ENCODE peak calls at places on chromosomes 7 and 10, in ten cellular contexts. A is mesendoderm; F is tibial artery; D is hepatocyte; O is neural progenitor cell; M is thoracic aorta; Z is uterus; H is upper lobe of right lung; L is CD8-positive, alpha-beta T cell; Y is mammary epithelial cell. C is an unnamed sample.
A peak's percentile ranks its signal among the peaks of the same experiment; 100 is the strongest.

GRCh38 chr7:51121945-51122425 is 194.6 kb downstream of the COBL start:
- DNase-seq in D (no peak), M (no peak), F (no peak), O (peak; percentile 72), L (no peak), H (no peak), Y (no peak), Z (peak; percentile 36), A (peak; percentile 71), C (peak; percentile 58)

GRCh38 chr10:125028291-125028867 is 86.5 kb downstream of the ZRANB1 start:
- DNase-seq in F (no peak), M (no peak), O (peak; percentile 55), L (no peak), Y (no peak), H (no peak), A (no peak), Z (no peak), D (no peak), C (no peak)

GRCh38 chr7:92546856-92547497 is 18.4 kb downstream of the RBM48 start:
- DNase-seq in Y (no peak), A (no peak), L (no peak), F (no peak), Z (no peak), D (no peak), H (no peak), O (no peak), M (no peak), C (no peak)

GRCh38 chr7:138449580-138449979 is 10.5 kb upstream of the TRIM24 start:
- DNase-seq in O (peak; percentile 36), Y (no peak), L (no peak), A (peak; percentile 56), M (no peak), Z (no peak), D (no peak), F (no peak), H (no peak), C (no peak)

GRCh38 chr7:107396990-107397389 is 72.9 kb upstream of the GPR22 start:
- DNase-seq in O (no peak), F (no peak), Y (peak; percentile 71), L (no peak), H (no peak), A (no peak), M (no peak), Z (no peak), D (peak; percentile 39), C (no peak)

GRCh38 chr7:158887594-158887993 is 31.2 kb downstream of the DYNC2I1 start:
- DNase-seq in D (no peak), Z (no peak), L (no peak), H (no peak), F (no peak), Y (no peak), O (no peak), A (no peak), M (no peak), C (no peak)

GRCh38 chr7:79876769-79877362 is 257.8 kb upstream of the GNAI1 start:
- DNase-seq in F (no peak), Z (no peak), D (no peak), O (no peak), H (no peak), L (no peak), A (no peak), Y (peak; percentile 78), M (no peak), C (no peak)

GRCh38 chr7:151717415-151717814 is 159.5 kb downstream of the PRKAG2 start:
- DNase-seq in D (no peak), A (no peak), H (peak; percentile 80), Z (no peak), Y (no peak), O (no peak), L (no peak), F (no peak), M (no peak), C (no peak)

GRCh38 chr10:119859422-119860258 is 13.0 kb downstream of the MCMBP start:
- DNase-seq in O (peak; percentile 69), A (peak; percentile 53), F (no peak), H (no peak), Y (peak; percentile 27), Z (no peak), D (peak; percentile 62), L (no peak), M (no peak), C (no peak)

DNA sequence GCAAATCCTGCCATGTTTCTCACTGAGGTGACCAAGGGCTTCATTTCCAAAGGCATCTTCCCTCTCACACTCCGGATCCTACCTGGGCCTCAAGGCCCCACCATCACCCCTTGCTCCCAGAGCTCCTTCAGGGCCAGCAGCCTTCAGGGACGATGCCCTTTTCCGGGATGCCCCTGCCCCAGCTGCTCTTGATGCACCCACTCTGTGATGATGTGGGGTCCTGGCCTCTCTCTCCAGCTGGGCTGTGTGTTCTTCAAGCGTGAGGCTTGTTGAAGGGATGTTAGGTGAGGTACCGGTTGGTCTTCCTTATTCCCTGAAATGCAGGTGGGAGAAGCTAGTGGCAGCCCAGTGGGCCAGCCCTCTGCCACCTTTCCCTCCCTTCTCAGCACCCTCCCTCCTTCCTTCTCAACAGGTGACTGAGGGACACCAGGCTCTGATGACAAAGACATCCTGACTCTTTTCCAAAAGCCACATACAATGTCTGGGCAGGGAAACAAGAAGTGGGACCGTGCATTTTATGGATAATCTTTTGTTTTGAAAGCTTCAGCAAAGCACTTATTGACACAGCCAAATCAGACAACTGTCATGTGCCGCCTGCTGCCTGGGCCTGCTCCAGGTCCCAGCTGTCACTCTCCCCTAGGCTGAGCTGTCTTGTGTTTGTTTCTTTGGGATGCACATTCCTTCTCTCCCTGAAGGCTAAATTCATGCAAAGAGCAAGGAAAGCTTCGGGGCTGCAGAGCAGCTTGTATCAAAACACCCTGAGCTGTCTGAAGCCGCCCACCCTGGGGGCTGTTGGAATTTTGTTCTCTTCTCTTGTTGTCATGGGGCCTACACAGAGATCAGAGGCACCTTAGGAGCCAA is 18.1 kb upstream of the SLC18A2 start:
- DNase-seq in M (no peak), H (peak; percentile 52), Y (no peak), D (no peak), F (no peak), L (no peak), A (no peak), O (peak; percentile 16), Z (no peak), C (no peak)
- H3K27me3 ChIP-seq in M (no peaks in the 10 kb centered on the region), H (peaks cover 5% of the 10 kb centered on the region), Y (no peaks in the 10 kb centered on the region), D (peaks cover 17% of the 10 kb centered on the region), F (peaks cover 48% of the 10 kb centered on the region), L (no peaks in the 10 kb centered on the region), A (no peaks in the 10 kb centered on the region), O (peaks cover 11% of the 10 kb centered on the region), Z (no peaks in the 10 kb centered on the region), C (no peaks in the 10 kb centered on the region)

DNA sequence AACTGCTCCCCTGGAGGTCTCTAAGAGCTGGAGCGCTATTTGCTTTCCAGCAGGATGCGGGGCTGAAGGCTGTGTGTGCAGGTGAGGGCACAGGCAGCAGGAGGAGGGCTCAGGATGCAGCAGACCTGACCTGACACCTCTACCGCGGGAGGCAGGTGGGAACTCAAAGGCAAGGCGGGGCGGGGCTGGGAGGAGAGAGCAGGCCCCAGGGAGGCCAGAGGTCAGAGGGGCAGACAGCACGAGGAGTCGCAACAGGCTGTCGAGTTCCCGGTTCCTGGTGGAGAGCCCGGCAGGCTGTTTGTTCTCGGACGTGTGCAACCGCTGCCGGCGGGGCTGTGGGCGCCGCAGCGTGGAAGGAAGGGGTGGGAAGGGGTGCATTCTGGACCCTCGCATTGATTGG is 7.9 kb upstream of the CRTAC1 start:
- DNase-seq in A (peak; percentile 55), F (no peak), L (no peak), H (peak; percentile 76), Y (no peak), M (no peak), O (peak; percentile 41), D (peak; percentile 30), Z (no peak), C (no peak)
- H3K27me3 ChIP-seq in A (peaks cover 9% of the 10 kb centered on the region), F (peaks cover 75% of the 10 kb centered on the region), L (peaks cover 16% of the 10 kb centered on the region), H (peaks cover 55% of the 10 kb centered on the region), Y (no peaks in the 10 kb centered on the region), M (no peaks in the 10 kb centered on the region), O (peaks cover 98% of the 10 kb centered on the region), D (peaks cover 85% of the 10 kb centered on the region), Z (peaks cover 10% of the 10 kb centered on the region), C (no peaks in the 10 kb centered on the region)

GRCh38 chr7:155465761-155466141 is 7.8 kb downstream of the EN2 start:
- DNase-seq in O (no peak), M (no peak), H (no peak), L (no peak), A (no peak), Y (no peak), D (no peak), F (no peak), Z (no peak), C (no peak)

GRCh38 chr7:155466142-155466813 is 8.3 kb downstream of the EN2 start:
- DNase-seq in F (no peak), Y (no peak), A (peak; percentile 48), H (no peak), D (no peak), O (peak; percentile 59), M (no peak), L (no peak), Z (no peak), C (no peak)

GRCh38 chr7:155464948-155465739 is 7.2 kb downstream of the EN2 start:
- DNase-seq in O (peak; percentile 66), Z (no peak), D (no peak), H (no peak), F (no peak), A (no peak), Y (no peak), M (no peak), L (no peak), C (no peak)

GRCh38 chr7:155467846-155468821 is 10.2 kb downstream of the EN2 start:
- DNase-seq in Y (no peak), D (no peak), H (no peak), O (peak; percentile 74), L (no peak), F (no peak), M (no peak), Z (no peak), A (peak; percentile 52), C (no peak)

DNA sequence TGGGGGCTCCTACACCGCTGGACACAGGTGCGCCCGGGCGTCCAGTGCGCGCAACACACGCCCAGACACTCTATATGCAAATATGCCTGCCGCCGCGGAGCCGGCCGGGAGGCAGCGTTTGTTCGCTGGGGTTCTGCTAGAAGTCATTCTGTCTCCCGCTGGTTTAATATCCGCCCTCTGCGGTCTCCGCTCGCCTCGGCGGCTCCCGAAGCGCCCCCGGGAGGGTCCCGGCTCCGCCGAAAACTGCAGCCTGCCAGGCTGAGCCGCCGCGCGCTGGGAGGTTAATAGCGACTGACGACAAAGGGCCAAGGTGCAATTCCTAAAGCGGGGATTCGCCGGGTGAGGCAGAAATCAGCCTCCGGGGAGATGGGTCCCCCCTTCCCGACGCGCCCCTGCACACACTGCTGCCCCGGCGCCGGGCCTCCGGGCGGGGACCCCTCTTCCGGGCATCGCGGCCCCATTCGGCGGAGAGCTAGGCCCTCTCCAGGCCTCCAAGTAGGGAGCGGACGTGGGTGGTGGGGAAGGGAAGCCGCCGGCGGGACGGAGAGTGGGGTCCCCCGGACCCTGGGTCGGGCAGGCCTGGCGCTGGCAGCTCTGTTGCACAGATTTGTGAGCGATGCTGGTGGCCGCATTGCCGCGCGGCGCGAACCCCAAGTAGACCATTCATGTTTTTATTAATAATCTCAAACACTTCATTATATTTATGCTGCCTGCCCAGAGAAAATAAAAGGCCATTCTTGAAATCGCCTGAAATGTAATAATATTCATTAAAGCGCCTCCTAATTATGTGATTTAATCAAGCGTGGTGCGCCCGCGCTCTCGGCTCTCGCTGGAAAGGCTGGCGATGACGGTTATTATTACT is 9.1 kb downstream of the EN2 start:
- DNase-seq in F (no peak), D (no peak), L (no peak), Z (no peak), O (peak; percentile 94), M (no peak), H (no peak), A (peak; percentile 94), Y (no peak), C (no peak)
- H3K27me3 ChIP-seq in F (peaks cover 100% of the 10 kb centered on the region), D (peaks cover 100% of the 10 kb centered on the region), L (peaks cover 40% of the 10 kb centered on the region), Z (peaks cover 99% of the 10 kb centered on the region), O (peaks cover 100% of the 10 kb centered on the region), M (peaks cover 30% of the 10 kb centered on the region), H (peaks cover 100% of the 10 kb centered on the region), A (peaks cover 78% of the 10 kb centered on the region), Y (peaks cover 85% of the 10 kb centered on the region), C (peaks cover 59% of the 10 kb centered on the region)

GRCh38 chr10:79009144-79009543 is 59.6 kb upstream of the ZMIZ1 start:
- DNase-seq in L (no peak), H (no peak), D (no peak), Y (no peak), Z (no peak), A (no peak), M (no peak), O (peak; percentile 42), F (no peak), C (no peak)
- H3K27me3 ChIP-seq in L (no peaks in the 10 kb centered on the region), H (no peaks in the 10 kb centered on the region), D (no peaks in the 10 kb centered on the region), Y (no peaks in the 10 kb centered on the region), Z (no peaks in the 10 kb centered on the region), A (no peaks in the 10 kb centered on the region), M (no peaks in the 10 kb centered on the region), O (peaks cover 2% of the 10 kb centered on the region), F (peaks cover 5% of the 10 kb centered on the region), C (no peaks in the 10 kb centered on the region)